ENCODE peak calls at places on chromosomes 12 and 14, in six cellular contexts. R is activated gamma-delta T cell, J is GF-D8, H is brain microvascular endothelial cell, P is substantia nigra, Y is EL. L is an unnamed sample.

GRCh38 chr12:17928708-17929366 is 161.2 kb downstream of the RERGL start:
- DNase-seq in R (no peak), J (no peak), H (peak; percentile 75), P (no peak), Y (peak; percentile 87), L (no peak)

GRCh38 chr12:124396544-124397398 is 101.9 kb downstream of the RFLNA start:
- DNase-seq in R (no peak), J (no peak), H (no peak), P (peak; percentile 49), Y (no peak), L (peak; percentile 77)

GRCh38 chr14:101781240-101782061 is 19.9 kb downstream of the PPP2R5C start:
- DNase-seq in R (no peak), J (no peak), H (no peak), P (no peak), Y (peak; percentile 30), L (no peak)

GRCh38 chr12:69044887-69045286 is 111.9 kb upstream of the CPM start:
- DNase-seq in R (no peak), J (no peak), H (no peak), P (no peak), Y (no peak), L (no peak)

GRCh38 chr12:1885605-1886245 is 32.7 kb downstream of the CACNA2D4 start:
- DNase-seq in R (no peak), J (no peak), H (no peak), P (no peak), Y (no peak), L (peak; percentile 23)

GRCh38 chr14:25389948-25390347 is 340.0 kb upstream of the STXBP6 start:
- DNase-seq in R (no peak), J (no peak), H (no peak), P (no peak), Y (no peak), L (no peak)

GRCh38 chr12:52280319-52280795 is 5.9 kb downstream of the KRT86 start:
- DNase-seq in R (no peak), J (no peak), H (peak; percentile 83), P (no peak), Y (peak; percentile 96), L (peak; percentile 81)

GRCh38 chr12:98532687-98533304 is 17.4 kb downstream of the TMPO start:
- DNase-seq in R (no peak), J (peak; percentile 7), H (peak; percentile 65), P (no peak), Y (peak; percentile 61), L (no peak)

GRCh38 chr12:46562625-46563228 is 190.2 kb upstream of the SLC38A2 start:
- DNase-seq in R (no peak), J (no peak), H (peak; percentile 83), P (no peak), Y (peak; percentile 87), L (no peak)

GRCh38 chr12:2035421-2036080 is 17.2 kb upstream of the CACNA1C start:
- DNase-seq in R (no peak), J (no peak), H (no peak), P (no peak), Y (no peak), L (no peak)

GRCh38 chr14:44989497-44990440 is 27.8 kb downstream of the TOGARAM1 start:
- DNase-seq in R (no peak), J (peak; percentile 38), H (no peak), P (no peak), Y (no peak), L (no peak)

L was measured in right atrium auricular region.